ENCODE peak calls at places on chromosome 12, in four cellular contexts. N is SK-N-SH, Q is sigmoid colon, U is GM13976. V is an unnamed sample.

GRCh38 chr12:12735301-12735700 is 18.1 kb downstream of the CDKN1B start:
- DNase-seq in N (no peak), Q (no peak), U (no peak), V (no peak)

GRCh38 chr12:12800406-12801180 is 12.6 kb upstream of the DDX47 start:
- DNase-seq in N (no peak), Q (no peak), U (no peak), V (no peak)

GRCh38 chr12:106425061-106425706 is 67.6 kb downstream of the POLR3B start:
- DNase-seq in N (no peak), Q (no peak), U (no peak), V (no peak)

GRCh38 chr12:108568653-108569154 is 6.3 kb downstream of the ISCU start:
- DNase-seq in N (no peak), Q (no peak), U (peak), V (peak)

GRCh38 chr12:105107497-105108371 is at the start of gene WASHC4:
- DNase-seq in N (peak), Q (peak), U (peak), V (peak)

GRCh38 chr12:111303531-111303930 is 65.4 kb downstream of the PHETA1 start:
- DNase-seq in N (no peak), Q (no peak), U (no peak), V (no peak)

GRCh38 chr12:109270494-109270893 is 38.6 kb downstream of the FOXN4 start:
- DNase-seq in N (no peak), Q (no peak), U (no peak), V (no peak)

GRCh38 chr12:10613334-10614055 is at the start of gene MAGOHB:
- DNase-seq in N (peak), Q (peak), U (peak), V (peak)

GRCh38 chr12:71046215-71046614 is 111.6 kb downstream of the TSPAN8 start:
- DNase-seq in N (no peak), Q (no peak), U (no peak), V (no peak)

GRCh38 chr12:57000393-57000792 is 6.0 kb downstream of the ZBTB39 start:
- DNase-seq in N (no peak), Q (peak), U (no peak), V (no peak)

GRCh38 chr12:47816646-47817271 is 2.9 kb downstream of the HDAC7 start:
- DNase-seq in N (peak), Q (peak), U (no peak), V (no peak)

GRCh38 chr12:12868836-12869235 is 22.5 kb upstream of the GPRC5A start:
- DNase-seq in N (no peak), Q (no peak), U (no peak), V (no peak)

GRCh38 chr12:95851609-95852008 is 7.1 kb upstream of the SNRPF start:
- DNase-seq in N (no peak), Q (no peak), U (no peak), V (no peak)

GRCh38 chr12:27924350-27925140 is 48.0 kb downstream of the PTHLH start:
- DNase-seq in N (no peak), Q (no peak), U (no peak), V (no peak)

GRCh38 chr12:16515666-16516065 is 90.3 kb downstream of the LMO3 start:
- DNase-seq in N (no peak), Q (no peak), U (no peak), V (no peak)

GRCh38 chr12:27285395-27285794 is 41.3 kb downstream of the STK38L start:
- DNase-seq in N (no peak), Q (no peak), U (no peak), V (no peak)

GRCh38 chr12:95605087-95605486 is 53.8 kb upstream of the USP44 start:
- DNase-seq in N (no peak), Q (no peak), U (no peak), V (no peak)

GRCh38 chr12:99910342-99910741 is 74.4 kb downstream of the ANKS1B start:
- DNase-seq in N (no peak), Q (no peak), U (no peak), V (no peak)
- TF ChIP-seq CTCF in N (no peak), Q (no peak), U (no peak), V (no peak)

GRCh38 chr12:118608770-118609344 is 232.5 kb downstream of the SUDS3 start:
- DNase-seq in N (no peak), Q (no peak), U (no peak), V (no peak)
- TF ChIP-seq CTCF in N (no peak), Q (no peak), U (no peak), V (no peak)

GRCh38 chr12:121209629-121210572 is at the start of gene P2RX4:
- DNase-seq in N (peak), Q (peak), U (peak), V (peak)
- TF ChIP-seq CTCF in N (peak), Q (no peak), U (peak), V (peak)

DNA sequence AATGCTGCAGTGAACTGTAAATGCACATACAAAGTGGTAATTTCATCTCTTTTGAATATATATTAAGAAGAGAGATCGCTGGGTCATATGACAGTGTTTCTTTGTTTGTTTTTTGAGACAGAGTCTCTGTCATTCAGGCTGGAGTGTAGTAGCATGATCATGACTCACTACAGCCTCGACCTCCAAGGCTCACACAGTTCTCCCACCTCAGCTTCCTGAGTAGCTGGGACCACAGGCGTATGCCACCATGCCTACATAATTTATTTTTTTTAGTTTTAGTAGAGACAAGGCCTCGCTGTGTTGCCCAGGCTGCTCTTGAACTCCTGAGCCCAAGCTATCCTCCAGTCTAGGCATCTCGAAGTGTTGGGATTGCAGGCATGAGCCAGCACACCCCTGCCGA is 62.4 kb upstream of the ACSS3 start:
- DNase-seq in N (no peak), Q (no peak), U (no peak), V (no peak)
- TF ChIP-seq CTCF in N (no peak), Q (no peak), U (no peak), V (no peak)

DNA sequence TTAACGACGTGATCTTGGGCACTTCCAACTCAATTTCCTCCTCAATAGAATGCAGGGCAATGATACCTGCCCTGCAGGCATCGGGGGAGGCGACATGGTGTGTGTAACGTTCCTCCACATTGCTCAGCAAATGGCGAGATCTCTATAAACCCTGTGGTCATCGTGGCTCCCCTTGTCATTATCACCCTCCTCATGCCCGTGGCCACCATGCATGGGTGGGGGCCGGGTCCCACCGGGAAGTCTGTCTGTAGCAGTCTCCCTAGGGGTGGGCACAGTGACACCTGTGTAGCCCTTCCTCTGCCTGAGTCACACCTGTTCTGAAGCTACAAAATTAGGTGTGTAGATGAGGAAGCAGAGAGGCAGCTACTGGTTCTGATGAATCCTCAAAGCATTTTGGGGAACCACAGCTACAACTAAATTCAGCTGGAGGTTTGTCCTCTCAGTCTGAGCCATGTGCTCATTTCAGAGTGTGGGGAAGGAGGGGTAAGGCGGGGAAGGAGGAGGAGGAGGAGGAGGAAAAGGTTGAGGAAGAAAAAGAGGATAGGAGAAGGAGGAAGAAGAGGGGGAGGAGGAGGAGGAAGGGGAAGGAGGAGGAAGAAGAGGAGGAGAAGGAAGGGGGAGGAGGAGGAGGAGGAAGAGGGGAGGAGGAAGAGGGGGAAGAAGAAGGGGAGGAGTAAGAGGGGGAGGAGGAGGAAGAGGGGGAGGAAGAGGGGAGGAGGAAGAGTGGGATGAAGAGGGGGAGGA is 11.0 kb upstream of the CACNA2D4 start:
- DNase-seq in N (peak), Q (no peak), U (no peak), V (no peak)
- TF ChIP-seq CTCF in N (no peak), Q (no peak), U (no peak), V (no peak)

DNA sequence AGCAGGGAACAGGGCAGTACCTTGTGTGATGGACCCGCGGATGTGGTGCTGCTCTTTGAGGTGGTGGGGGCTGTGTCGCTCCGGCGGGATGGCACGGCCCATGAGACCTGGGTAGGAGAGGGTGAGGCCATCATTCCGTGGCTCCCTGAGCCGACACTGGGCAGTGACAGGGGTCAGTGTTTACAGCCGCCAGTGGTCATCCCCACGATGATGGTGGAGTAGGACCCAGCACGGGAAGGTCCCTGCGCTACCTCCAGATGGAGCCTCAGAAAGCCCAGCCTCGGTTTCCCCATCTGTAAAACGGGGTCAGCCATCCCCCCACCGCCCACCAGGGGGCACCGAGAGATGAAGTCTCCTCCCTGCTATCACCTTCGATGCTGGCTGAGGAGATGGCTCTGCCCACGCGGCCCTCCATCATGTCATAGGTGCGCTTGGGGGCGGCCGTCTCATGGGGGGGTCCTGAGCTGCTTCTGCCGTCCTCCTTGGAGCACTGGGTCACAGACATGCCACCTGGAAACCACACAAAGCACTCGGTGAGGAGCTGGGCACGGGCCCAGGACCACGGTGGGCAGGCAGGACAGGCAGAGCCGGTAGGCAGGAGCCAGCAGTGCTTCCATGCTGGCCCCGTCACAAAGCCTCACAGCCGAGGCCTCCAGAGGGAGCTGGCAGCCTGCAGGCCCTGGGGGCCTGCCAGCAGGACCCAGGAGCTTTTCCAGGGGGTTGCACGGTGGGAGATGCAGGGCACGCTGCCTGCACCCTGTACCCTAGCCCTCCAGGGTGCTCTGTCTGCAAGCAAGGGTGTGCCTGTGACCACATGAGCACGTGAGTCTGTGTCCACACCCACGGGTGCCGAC is 53.1 kb downstream of the RFLNA start:
- DNase-seq in N (peak), Q (no peak), U (no peak), V (no peak)
- TF ChIP-seq CTCF in N (peak), Q (peak), U (peak), V (peak)

DNA sequence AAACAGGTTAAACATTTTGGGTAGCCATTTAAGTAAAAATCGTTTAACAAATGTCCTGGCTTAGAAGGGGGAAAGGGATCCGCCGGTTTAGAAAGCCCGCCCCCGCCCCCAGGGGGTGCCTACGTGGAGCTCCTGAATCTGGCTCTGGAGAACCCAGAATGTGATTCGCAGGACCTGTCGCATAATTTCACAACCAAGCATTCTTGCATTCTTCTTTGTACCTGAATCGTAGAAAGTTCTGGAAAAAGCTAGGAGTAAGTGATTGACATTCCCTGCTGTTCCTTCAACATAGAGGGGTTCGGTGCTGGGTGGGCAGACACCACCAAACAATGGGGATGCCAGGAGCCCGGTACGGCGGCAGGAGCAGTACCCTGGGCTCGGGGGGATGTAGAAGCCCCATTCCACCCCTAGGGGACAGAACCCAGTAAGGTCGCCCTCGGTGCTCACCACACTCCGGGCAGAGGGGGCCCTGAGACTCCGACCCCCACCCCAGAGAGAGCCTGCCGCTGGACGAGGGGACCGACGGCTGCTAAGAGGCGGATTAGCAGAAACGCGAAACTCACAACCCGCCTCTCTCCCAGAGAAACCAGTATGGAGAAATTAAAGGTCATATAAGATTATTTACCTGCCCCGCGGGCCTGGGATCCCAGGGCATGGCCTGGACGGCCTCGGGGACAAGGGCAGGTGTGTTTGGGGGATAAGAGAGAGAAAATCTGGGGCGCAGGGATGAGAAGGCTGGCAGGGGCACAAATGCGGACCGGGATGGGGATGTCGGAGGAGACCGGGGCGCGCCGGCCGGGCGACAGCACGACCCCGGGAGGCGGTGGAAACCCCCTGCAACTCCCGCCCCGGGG is 547 bp downstream of the CSRP2 start:
- DNase-seq in N (peak), Q (no peak), U (no peak), V (peak)
- TF ChIP-seq CTCF in N (peak), Q (no peak), U (no peak), V (no peak)

V was measured in GM10248.